ENCODE peak calls at places on chromosomes 2 and 18, in eight cellular contexts. U, I, N, X, C, V, S and Z are unnamed samples.

GRCh38 chr2:239854596-239854995 is 170.5 kb downstream of the NDUFA10 start:
- DNase-seq in N (no peak), V (no peak), X (peak; percentile 18), S (no peak), U (no peak), C (no peak), I (no peak), Z (no peak)

GRCh38 chr2:11411768-11412448 is 54.1 kb downstream of the E2F6 start:
- DNase-seq in X (peak; percentile 81), C (no peak), V (no peak), I (peak; percentile 64), S (peak; percentile 49), N (peak; percentile 41), U (peak; percentile 72), Z (peak; percentile 57)

GRCh38 chr2:197576631-197577030 is 60.8 kb downstream of the MOB4 start:
- DNase-seq in S (no peak), I (peak; percentile 24), U (no peak), N (peak; percentile 63), C (no peak), V (no peak), X (no peak), Z (no peak)

GRCh38 chr2:234949762-234950434 is 1.9 kb upstream of the SH3BP4 start:
- DNase-seq in C (no peak), N (no peak), V (no peak), S (peak; percentile 42), X (peak; percentile 8), U (no peak), I (peak; percentile 71), Z (no peak)

GRCh38 chr2:214593723-214594122 is 182.9 kb downstream of the VWC2L start:
- DNase-seq in V (no peak), N (no peak), U (no peak), I (peak; percentile 43), S (no peak), X (peak; percentile 89), C (no peak), Z (no peak)

GRCh38 chr2:94602466-94602865 is 268.8 kb upstream of the TEKT4 start:
- DNase-seq in N (no peak), S (no peak), C (no peak), I (no peak), V (peak; percentile 50), X (no peak), U (no peak), Z (no peak)

GRCh38 chr18:22399949-22400348 is 17.8 kb downstream of the CTAGE1 start:
- DNase-seq in N (no peak), I (no peak), X (no peak), V (no peak), U (no peak), C (no peak), S (no peak), Z (no peak)

GRCh38 chr2:222424281-222424728 is at the start of gene SGPP2:
- DNase-seq in N (no peak), X (peak; percentile 73), I (peak; percentile 56), U (no peak), V (peak; percentile 80), S (no peak), C (no peak), Z (peak; percentile 73)

GRCh38 chr2:241232736-241233575 is 44.5 kb downstream of the ANO7 start:
- DNase-seq in C (no peak), U (no peak), S (no peak), V (peak; percentile 39), I (no peak), N (no peak), X (no peak), Z (no peak)

GRCh38 chr18:36818652-36819051 is 10.2 kb downstream of the TPGS2 start:
- DNase-seq in V (no peak), I (no peak), X (no peak), U (no peak), S (no peak), N (no peak), C (no peak), Z (no peak)

GRCh38 chr2:17355608-17356329 is 162.5 kb downstream of the RAD51AP2 start:
- DNase-seq in X (no peak), N (no peak), U (no peak), I (no peak), S (no peak), V (no peak), C (no peak), Z (no peak)

GRCh38 chr2:240255811-240256703 is 115.6 kb upstream of the OTOS start:
- DNase-seq in C (no peak), U (no peak), V (peak; percentile 56), N (no peak), I (peak; percentile 83), S (no peak), X (peak; percentile 63), Z (peak; percentile 23)

GRCh38 chr18:69626643-69627242 is 226.1 kb downstream of the DOK6 start:
- DNase-seq in X (no peak), C (no peak), N (no peak), U (no peak), S (no peak), V (no peak), I (no peak), Z (no peak)

GRCh38 chr2:156380117-156380645 is 47.7 kb upstream of the NR4A2 start:
- DNase-seq in X (no peak), I (no peak), S (no peak), V (no peak), N (no peak), C (no peak), U (no peak), Z (no peak)

GRCh38 chr2:158004131-158004530 is 97.5 kb upstream of the UPP2 start:
- DNase-seq in N (no peak), C (no peak), U (no peak), I (no peak), X (no peak), V (no peak), S (no peak), Z (no peak)

GRCh38 chr18:52869942-52870907 is 530.2 kb downstream of the DCC start:
- DNase-seq in N (no peak), U (no peak), S (no peak), X (peak; percentile 78), V (peak; percentile 68), I (peak; percentile 9), C (no peak), Z (no peak)

GRCh38 chr2:213067888-213068287 is 83.5 kb downstream of the IKZF2 start:
- DNase-seq in X (no peak), C (no peak), U (no peak), N (no peak), I (no peak), V (no peak), S (no peak), Z (no peak)
- H3K27ac ChIP-seq in X (no peak overlapping the region), C (no peak overlapping the region), U (no peak overlapping the region), N (no peak overlapping the region), I (no peak overlapping the region), V (no peak overlapping the region), S (no peak overlapping the region), Z (no peak overlapping the region)

GRCh38 chr18:48974304-48975220 is 23.8 kb upstream of the SMAD7 start:
- DNase-seq in C (no peak), X (peak; percentile 81), V (no peak), I (peak; percentile 59), U (no peak), N (no peak), S (no peak), Z (no peak)
- H3K27ac ChIP-seq in C (no peak overlapping the region), X (no peak overlapping the region), V (peak overlapping the region; percentile 61), I (peak overlapping the region; percentile 100), U (peak overlapping the region; percentile 20), N (peak overlapping the region; percentile 85), S (no peak overlapping the region), Z (peak overlapping the region; percentile 52)

GRCh38 chr2:37188570-37188969 is at the start of gene SULT6B1:
- DNase-seq in U (no peak), S (no peak), C (no peak), V (no peak), X (no peak), N (no peak), I (no peak), Z (no peak)

GRCh38 chr2:37189452-37190153 is 1.1 kb upstream of the SULT6B1 start:
- DNase-seq in I (peak; percentile 70), X (peak; percentile 93), C (no peak), V (no peak), S (no peak), U (peak; percentile 63), N (no peak), Z (no peak)

GRCh38 chr2:37191747-37192146 is 3.3 kb upstream of the SULT6B1 start:
- DNase-seq in X (peak; percentile 71), C (no peak), V (no peak), S (no peak), I (no peak), N (no peak), U (no peak), Z (no peak)

GRCh38 chr2:37191253-37191652 is 2.8 kb upstream of the SULT6B1 start:
- DNase-seq in N (no peak), I (no peak), V (no peak), C (no peak), X (peak; percentile 70), S (no peak), U (no peak), Z (no peak)

DNA sequence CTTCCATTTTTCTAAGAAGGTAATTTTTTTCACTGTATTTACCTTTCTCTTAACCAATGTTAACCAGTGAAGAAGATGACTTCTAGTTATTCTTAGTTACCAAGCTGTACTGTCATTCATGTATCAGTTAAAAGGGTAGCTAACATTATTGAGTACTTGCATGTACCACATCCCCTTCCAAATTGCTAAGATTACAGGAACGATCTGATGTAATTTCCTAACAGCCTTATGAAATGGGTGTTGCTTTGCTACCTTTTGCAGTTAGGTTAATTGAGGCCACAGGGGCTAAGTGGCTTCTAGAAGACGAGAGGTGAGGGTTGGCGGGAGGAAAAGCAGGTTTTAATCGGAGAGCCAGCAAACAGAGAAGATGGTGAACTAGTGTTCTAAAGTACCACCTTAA is 1.8 kb upstream of the SULT6B1 start:
- DNase-seq in X (no peak), V (no peak), S (no peak), I (no peak), C (no peak), N (no peak), U (no peak), Z (no peak)
- H3K27ac ChIP-seq in X (no peak overlapping the region), V (peak overlapping the region; percentile 87), S (no peak overlapping the region), I (peak overlapping the region; percentile 37), C (no peak overlapping the region), N (no peak overlapping the region), U (no peak overlapping the region), Z (no peak overlapping the region)

DNA sequence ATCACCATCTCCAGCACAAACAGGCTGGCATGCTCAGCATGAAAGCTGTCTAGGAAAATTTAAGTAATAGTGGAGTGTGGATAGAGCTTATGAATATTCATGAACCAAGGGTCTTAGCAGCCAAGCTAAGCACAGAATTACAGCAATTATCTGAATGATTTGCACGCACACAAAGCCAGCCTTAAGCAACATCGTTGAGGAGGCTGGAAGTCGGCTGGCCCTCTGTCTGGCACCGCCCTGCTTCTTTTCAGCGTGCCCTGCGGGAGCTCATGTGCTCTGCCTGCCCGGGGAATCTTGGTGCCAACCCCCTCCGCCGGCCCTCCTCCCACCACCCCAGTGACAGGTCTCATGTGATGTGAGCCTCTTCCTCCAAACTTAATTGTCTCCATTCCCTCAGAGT is 540.1 kb downstream of the CMPK2 start:
- DNase-seq in S (no peak), N (no peak), U (no peak), I (no peak), V (no peak), C (no peak), X (peak; percentile 71), Z (no peak)
- H3K27ac ChIP-seq in S (no peak overlapping the region), N (no peak overlapping the region), U (no peak overlapping the region), I (no peak overlapping the region), V (no peak overlapping the region), C (no peak overlapping the region), X (peak overlapping the region; percentile 33), Z (no peak overlapping the region)